ENCODE peak calls at places on chromosomes 3 and 15, in seven cellular contexts. D, F, Y, Q, K, P and G are unnamed samples. For H3K4me1 and H3K27me3, the result is how much of the 10 kb centered on the place peaks cover.

GRCh38 chr15:60423540-60423939 is 25.8 kb upstream of the ANXA2 start:
- DNase-seq in D (no peak), Q (no peak), P (no peak), K (peak), Y (peak), F (peak), G (peak)

GRCh38 chr15:94576889-94577533 is 345.6 kb downstream of the MCTP2 start:
- DNase-seq in D (peak), P (peak), K (no peak), Q (peak), Y (no peak), F (peak), G (no peak)

GRCh38 chr3:42503251-42503924 is 945 bp downstream of the VIPR1 start:
- DNase-seq in Q (no peak), F (no peak), D (no peak), K (peak), Y (no peak), P (no peak), G (no peak)

GRCh38 chr3:152554980-152555379 is 280.0 kb upstream of the P2RY1 start:
- DNase-seq in D (peak), Y (peak), F (no peak), P (no peak), K (no peak), Q (peak), G (no peak)

GRCh38 chr3:72004749-72005292 is 219.9 kb upstream of the PROK2 start:
- DNase-seq in K (no peak), F (no peak), D (no peak), Y (peak), P (no peak), Q (peak), G (no peak)

GRCh38 chr3:78670087-78670486 is 1097.7 kb downstream of the ROBO1 start:
- DNase-seq in Q (no peak), F (no peak), D (no peak), K (no peak), Y (peak), P (no peak), G (no peak)

GRCh38 chr15:23548071-23548470 is 17.4 kb upstream of the MKRN3 start:
- DNase-seq in Y (no peak), F (no peak), Q (no peak), K (no peak), D (no peak), P (no peak), G (no peak)

GRCh38 chr15:88166330-88166993 is 90.1 kb downstream of the NTRK3 start:
- DNase-seq in F (peak), P (no peak), D (no peak), Y (peak), K (no peak), Q (peak), G (no peak)

GRCh38 chr3:69033470-69033869 is 18.7 kb downstream of the TMF1 start:
- DNase-seq in Q (no peak), K (no peak), F (no peak), Y (peak), D (no peak), P (no peak), G (no peak)

GRCh38 chr3:71227344-71227743 is 356.2 kb downstream of the FOXP1 start:
- DNase-seq in D (no peak), F (no peak), P (no peak), K (no peak), Q (no peak), Y (peak), G (no peak)

GRCh38 chr3:177776656-177777055 is 579.4 kb upstream of the TBL1XR1 start:
- DNase-seq in D (peak), K (peak), Y (peak), Q (no peak), P (no peak), F (peak), G (no peak)

GRCh38 chr15:56667517-56667916 is 65.8 kb downstream of the ZNF280D start:
- DNase-seq in F (no peak), Y (no peak), K (no peak), P (no peak), Q (peak), D (no peak), G (no peak)

GRCh38 chr3:164416491-164417222 is 661.6 kb downstream of the SI start:
- DNase-seq in P (no peak), Q (no peak), D (no peak), F (no peak), Y (peak), K (no peak), G (no peak)

GRCh38 chr3:127206154-127206553 is 13.2 kb downstream of the PRR23E start:
- DNase-seq in F (no peak), P (no peak), D (no peak), K (no peak), Y (no peak), Q (no peak), G (no peak)

GRCh38 chr15:58095415-58095814 is 29.9 kb upstream of the ALDH1A2 start:
- DNase-seq in Y (no peak), K (no peak), Q (peak), P (no peak), F (no peak), D (no peak), G (no peak)

GRCh38 chr3:31699309-31699953 is 166.7 kb downstream of the STT3B start:
- DNase-seq in D (no peak), Q (no peak), K (no peak), P (no peak), Y (no peak), F (no peak), G (no peak)

GRCh38 chr3:111321786-111322185 is 220.2 kb upstream of the CD96 start:
- DNase-seq in K (no peak), P (no peak), F (peak), Q (no peak), D (no peak), Y (no peak), G (no peak)

GRCh38 chr3:42486814-42487569 is 15.5 kb upstream of the VIPR1 start:
- DNase-seq in D (no peak), Q (no peak), P (no peak), K (no peak), Y (no peak), F (no peak), G (no peak)

GRCh38 chr3:186002884-186003472 is 65.2 kb upstream of the TRA2B start:
- DNase-seq in Q (peak), K (no peak), P (no peak), D (no peak), F (peak), Y (peak), G (no peak)

GRCh38 chr3:44442591-44443309 is 34.7 kb downstream of the ZNF445 start:
- DNase-seq in P (no peak), D (no peak), F (no peak), Y (no peak), Q (no peak), K (no peak), G (no peak)

GRCh38 chr3:61417352-61417751 is 144.0 kb upstream of the PTPRG start:
- DNase-seq in P (no peak), D (peak), F (no peak), Q (no peak), K (no peak), Y (peak), G (no peak)

GRCh38 chr3:184597783-184598182 is 36.2 kb downstream of the EPHB3 start:
- DNase-seq in P (no peak), F (no peak), K (no peak), D (no peak), Q (no peak), Y (no peak), G (no peak)

GRCh38 chr15:29612701-29613100 is 209.6 kb downstream of the TJP1 start:
- DNase-seq in K (no peak), F (peak), P (no peak), Y (peak), Q (no peak), D (no peak), G (no peak)

GRCh38 chr15:41417812-41418211 is 917 bp downstream of the RTF1 start:
- DNase-seq in P (no peak), D (no peak), Y (no peak), F (no peak), K (no peak), Q (peak), G (no peak)

GRCh38 chr3:10932596-10932995 is 60.0 kb upstream of the SLC6A1 start:
- DNase-seq in F (no peak), D (no peak), Y (no peak), K (peak), Q (no peak), P (no peak), G (no peak)

GRCh38 chr3:119322523-119323400 is 28.6 kb downstream of the ARHGAP31 start:
- DNase-seq in Q (peak), K (peak), D (peak), P (peak), Y (peak), F (peak), G (peak)

GRCh38 chr3:192879346-192880031 is 38.2 kb downstream of the MB21D2 start:
- DNase-seq in P (no peak), D (no peak), F (peak), K (peak), Y (peak), Q (no peak), G (no peak)

GRCh38 chr3:46844397-46844796 is 18.8 kb downstream of the MYL3 start:
- DNase-seq in K (no peak), F (peak), P (no peak), Y (no peak), D (no peak), Q (no peak), G (no peak)

GRCh38 chr15:90585863-90586262 is 56.1 kb downstream of the CRTC3 start:
- DNase-seq in Y (peak), P (no peak), D (no peak), Q (no peak), K (no peak), F (no peak), G (no peak)

GRCh38 chr3:195094211-195094921 is 176.6 kb downstream of the XXYLT1 start:
- DNase-seq in K (no peak), Y (no peak), Q (no peak), D (no peak), F (peak), P (no peak), G (no peak)

GRCh38 chr15:34318277-34319079 is 19.1 kb downstream of the SLC12A6 start:
- DNase-seq in P (peak), Y (peak), F (peak), Q (peak), D (peak), K (no peak), G (peak)

GRCh38 chr3:76034652-76035051 is 249.3 kb upstream of the ZNF717 start:
- DNase-seq in Y (no peak), F (peak), D (no peak), K (no peak), P (no peak), Q (no peak), G (no peak)

DNA sequence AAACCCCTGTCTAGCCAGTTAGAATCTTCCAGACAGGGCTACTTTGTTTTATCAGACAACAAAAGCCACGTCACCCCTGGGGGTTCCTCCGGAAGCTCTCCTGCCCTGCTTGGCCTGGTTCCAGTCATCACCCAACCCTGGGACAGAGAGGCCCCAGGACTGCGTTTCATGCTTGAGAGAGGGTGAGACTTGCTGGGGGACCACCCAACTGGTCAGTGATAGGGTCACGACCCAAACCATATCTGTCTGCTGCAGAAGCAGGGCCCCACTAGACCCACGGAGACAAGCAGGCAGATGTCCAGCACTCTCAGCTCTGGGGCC is 1.2 kb downstream of the NT5DC2 start:
- DNase-seq in K (peak), P (peak), Y (peak), Q (no peak), F (peak), D (no peak), G (no peak)
- H3K4me1 ChIP-seq in K (under half), P (under half), Y (under half), Q (under half), F (under half), D (under half), G (half or more)

GRCh38 chr3:14885307-14885706 is 62.1 kb upstream of the NR2C2 start:
- DNase-seq in P (no peak), Y (no peak), K (no peak), D (no peak), Q (no peak), F (no peak), G (no peak)
- H3K27me3 ChIP-seq in P (under half), Y (under half), K (under half), D (under half), Q (under half), F (under half), G (under half)

GRCh38 chr15:31336943-31337295 is 10.3 kb downstream of the KLF13 start:
- DNase-seq in F (no peak), D (no peak), K (no peak), Q (no peak), P (no peak), Y (peak), G (peak)

GRCh38 chr15:31335991-31336942 is 9.6 kb downstream of the KLF13 start:
- DNase-seq in K (no peak), F (no peak), P (no peak), D (no peak), Q (no peak), Y (no peak), G (no peak)

GRCh38 chr15:31338318-31338878 is 11.8 kb downstream of the KLF13 start:
- DNase-seq in Y (no peak), K (no peak), P (no peak), Q (no peak), D (no peak), F (no peak), G (no peak)

GRCh38 chr15:31338879-31339557 is 12.4 kb downstream of the KLF13 start:
- DNase-seq in D (peak), Y (peak), P (no peak), F (peak), K (no peak), Q (no peak), G (peak)

GRCh38 chr15:31337352-31338031 is 10.9 kb downstream of the KLF13 start:
- DNase-seq in D (no peak), P (no peak), Q (no peak), Y (no peak), F (no peak), K (no peak), G (peak)
- H3K4me1 ChIP-seq in D (half or more), P (half or more), Q (half or more), Y (under half), F (under half), K (under half), G (half or more)

GRCh38 chr3:183427206-183428139 is 946 bp downstream of the MCF2L2 start:
- DNase-seq in D (no peak), K (no peak), P (no peak), Y (no peak), F (peak), Q (no peak), G (no peak)

GRCh38 chr3:183430325-183430957 is 2.0 kb upstream of the MCF2L2 start:
- DNase-seq in K (no peak), F (peak), Y (no peak), D (no peak), Q (no peak), P (no peak), G (no peak)

GRCh38 chr3:183428140-183429023 is at the start of gene MCF2L2:
- DNase-seq in D (peak), F (peak), P (peak), Y (peak), Q (peak), K (peak), G (peak)
- H3K27me3 ChIP-seq in D (under half), F (under half), P (under half), Y (under half), Q (under half), K (under half), G (half or more)

DNA sequence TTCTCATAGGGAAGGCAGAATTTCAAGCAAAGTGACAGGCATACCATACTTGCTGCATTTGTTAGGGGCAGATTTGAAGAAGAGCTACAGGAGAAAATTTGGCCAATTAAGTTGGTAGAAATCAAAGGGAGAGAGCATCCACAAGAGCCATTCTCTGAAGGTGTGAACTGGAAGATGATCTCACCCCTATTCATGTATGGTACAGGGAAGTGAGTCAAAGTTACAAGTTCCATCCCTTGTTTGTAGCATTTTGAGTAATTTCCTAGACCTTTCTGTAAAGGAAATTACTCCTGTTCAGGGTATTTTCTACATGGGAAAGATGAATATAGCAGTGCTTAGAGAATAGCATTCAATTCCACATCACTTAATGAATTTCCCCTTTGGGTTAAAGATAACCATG is 28.4 kb downstream of the TTC14 start:
- DNase-seq in P (no peak), K (no peak), Q (no peak), D (no peak), Y (no peak), F (no peak), G (no peak)
- H3K4me1 ChIP-seq in P (under half), K (under half), Q (under half), D (under half), Y (under half), F (under half), G (under half)

GRCh38 chr3:133749427-133750200 is 3.4 kb downstream of the TF start:
- DNase-seq in F (no peak), P (no peak), Y (no peak), Q (no peak), K (no peak), D (no peak), G (no peak)
- H3K27me3 ChIP-seq in F (under half), P (under half), Y (under half), Q (under half), K (under half), D (under half), G (under half)

DNA sequence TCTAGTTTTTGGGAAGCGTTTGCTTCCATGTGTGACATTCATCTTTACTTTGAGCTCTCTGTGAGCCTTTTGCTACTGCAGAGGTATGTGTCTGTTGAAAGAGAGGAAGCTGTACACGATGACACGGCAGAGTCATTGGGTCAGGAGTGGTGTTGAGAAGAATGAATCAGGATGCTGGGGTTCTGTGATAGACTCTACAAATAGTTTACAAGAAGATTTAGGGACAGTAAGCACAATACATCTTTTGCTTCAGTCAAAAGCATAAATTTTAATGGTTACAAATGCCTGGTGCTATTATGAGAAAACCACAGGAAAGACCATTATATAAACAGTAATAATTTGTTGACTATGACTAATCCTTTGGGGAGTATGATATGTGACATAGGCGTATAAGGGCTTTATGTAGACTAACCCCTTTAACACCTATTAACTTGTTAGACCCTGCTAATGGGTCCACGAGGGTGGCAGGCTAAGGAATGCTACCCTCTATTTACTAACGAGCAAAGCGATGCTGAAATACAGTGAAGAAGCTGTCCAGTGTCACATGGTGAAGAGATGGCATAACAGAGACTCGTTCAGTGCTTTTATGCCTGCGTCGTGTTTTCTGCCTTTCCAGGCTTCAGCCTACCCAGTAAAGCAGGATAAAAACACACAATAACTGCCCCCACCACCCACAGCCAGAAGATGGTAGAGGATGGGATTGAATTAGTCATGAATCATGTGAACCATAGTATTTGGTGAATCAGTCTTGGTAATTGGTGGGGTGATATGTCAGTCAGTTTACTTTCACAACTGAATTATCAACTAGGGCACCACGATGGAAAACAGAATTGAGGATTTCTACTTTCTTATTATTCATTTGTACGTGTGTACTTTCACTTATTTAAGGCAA is 118.8 kb downstream of the LPP start:
- DNase-seq in F (no peak), D (no peak), Y (peak), K (no peak), P (no peak), Q (no peak), G (no peak)
- H3K4me1 ChIP-seq in F (under half), D (under half), Y (under half), K (under half), P (under half), Q (under half), G (under half)

GRCh38 chr15:89445553-89445952 is 50.8 kb downstream of the RHCG start:
- DNase-seq in K (no peak), Q (no peak), Y (no peak), D (no peak), P (no peak), F (no peak), G (no peak)

GRCh38 chr15:89444241-89444797 is 52.1 kb downstream of the RHCG start:
- DNase-seq in P (no peak), F (no peak), K (no peak), D (no peak), Y (no peak), Q (no peak), G (no peak)

GRCh38 chr15:89447676-89448075 is 48.7 kb downstream of the RHCG start:
- DNase-seq in Q (no peak), K (no peak), D (no peak), Y (no peak), F (no peak), P (no peak), G (no peak)

GRCh38 chr15:89444855-89445254 is 51.5 kb downstream of the RHCG start:
- DNase-seq in D (no peak), P (no peak), Y (no peak), Q (no peak), K (no peak), F (no peak), G (peak)

GRCh38 chr15:89446260-89446891 is 50.0 kb downstream of the RHCG start:
- DNase-seq in P (no peak), D (no peak), K (no peak), F (no peak), Q (no peak), Y (no peak), G (no peak)
- H3K27me3 ChIP-seq in P (under half), D (half or more), K (under half), F (under half), Q (under half), Y (under half), G (under half)

GRCh38 chr15:83498374-83498773 is 51.2 kb downstream of the SH3GL3 start:
- DNase-seq in F (no peak), Y (no peak), P (no peak), Q (no peak), K (no peak), D (no peak), G (no peak)
- H3K4me1 ChIP-seq in F (under half), Y (under half), P (under half), Q (under half), K (under half), D (under half), G (under half)

GRCh38 chr3:38578081-38578475 is 71.4 kb downstream of the SCN5A start:
- DNase-seq in K (no peak), P (no peak), D (no peak), Y (no peak), F (no peak), Q (no peak), G (no peak)
- H3K27me3 ChIP-seq in K (under half), P (under half), D (under half), Y (under half), F (under half), Q (under half), G (under half)